ENCODE peak calls at places on chromosomes 12 and 14, in five cellular contexts. N, D, R, E and L are unnamed samples.

GRCh38 chr14:85565862-85566296 is 35.9 kb downstream of the FLRT2 start:
- DNase-seq in D (no peak), E (peak), R (peak), N (peak), L (peak)

GRCh38 chr12:6899837-6900519 is 4.6 kb upstream of the LRRC23 start:
- DNase-seq in E (peak), D (no peak), N (peak), R (peak), L (no peak)

GRCh38 chr12:18355429-18355828 is 94.1 kb downstream of the PIK3C2G start:
- DNase-seq in N (no peak), R (no peak), D (no peak), E (no peak), L (no peak)

GRCh38 chr14:58177125-58177524 is 22.8 kb upstream of the ACTR10 start:
- DNase-seq in D (no peak), N (no peak), E (no peak), R (no peak), L (no peak)

GRCh38 chr12:130204441-130204840 is 42.2 kb downstream of the FZD10 start:
- DNase-seq in E (no peak), N (no peak), D (no peak), R (no peak), L (no peak)

GRCh38 chr14:102212845-102213244 is 73.1 kb downstream of the WDR20 start:
- DNase-seq in D (no peak), N (no peak), R (no peak), E (no peak), L (no peak)

GRCh38 chr14:61536661-61537566 is 158.4 kb upstream of the HIF1A start:
- DNase-seq in E (no peak), D (no peak), N (no peak), R (no peak), L (no peak)

GRCh38 chr14:40004871-40005503 is 572.8 kb upstream of the FBXO33 start:
- DNase-seq in R (no peak), N (no peak), D (no peak), E (no peak), L (no peak)

GRCh38 chr12:65968889-65969509 is 144.7 kb downstream of the HMGA2 start:
- DNase-seq in E (peak), N (no peak), R (no peak), D (no peak), L (no peak)

GRCh38 chr12:109277899-109278762 is 31.0 kb downstream of the FOXN4 start:
- DNase-seq in D (peak), R (no peak), N (peak), E (no peak), L (peak)

GRCh38 chr12:104494137-104494815 is 37.5 kb downstream of the CHST11 start:
- DNase-seq in E (peak), R (no peak), N (peak), D (no peak), L (peak)

GRCh38 chr14:71238835-71239234 is 331.6 kb downstream of the PCNX1 start:
- DNase-seq in E (no peak), D (no peak), R (no peak), N (no peak), L (no peak)

GRCh38 chr14:85528080-85528881 is 1.7 kb upstream of the FLRT2 start:
- DNase-seq in R (peak), E (peak), N (peak), D (no peak), L (peak)

GRCh38 chr14:40053396-40053795 is 621.2 kb upstream of the FBXO33 start:
- DNase-seq in E (no peak), D (no peak), R (no peak), N (no peak), L (no peak)

GRCh38 chr12:102522768-102523167 is 42.4 kb upstream of the IGF1 start:
- DNase-seq in E (no peak), N (no peak), R (no peak), D (no peak), L (no peak)

GRCh38 chr12:6165418-6165817 is 34.8 kb upstream of the CD9 start:
- DNase-seq in R (peak), E (no peak), N (no peak), D (no peak), L (peak)

GRCh38 chr14:77598366-77599050 is 17.9 kb downstream of the SPTLC2 start:
- DNase-seq in E (no peak), N (no peak), D (no peak), R (no peak), L (no peak)

GRCh38 chr12:59031313-59031712 is 111.0 kb upstream of the LRIG3 start:
- DNase-seq in D (no peak), N (no peak), R (no peak), E (no peak), L (no peak)

GRCh38 chr14:64721391-64721791 is 17.2 kb downstream of the PLEKHG3 start:
- DNase-seq in D (no peak), N (peak), E (peak), R (peak), L (peak)

GRCh38 chr12:32303171-32303570 is 96.2 kb upstream of the FGD4 start:
- DNase-seq in N (no peak), D (no peak), R (no peak), E (no peak), L (peak)

GRCh38 chr12:119178544-119179334 is at the start of gene HSPB8:
- DNase-seq in D (peak), N (peak), E (peak), R (peak), L (peak)

GRCh38 chr14:61609143-61609851 is 86.0 kb upstream of the HIF1A start:
- DNase-seq in R (peak), E (peak), D (no peak), N (no peak), L (peak)

GRCh38 chr14:61950340-61950739 is 188.1 kb downstream of the SNAPC1 start:
- DNase-seq in N (no peak), D (no peak), R (no peak), E (no peak), L (no peak)

GRCh38 chr12:48542300-48542928 is 17.0 kb downstream of the OR8S1 start:
- DNase-seq in E (no peak), R (peak), N (peak), D (no peak), L (peak)

GRCh38 chr12:64813733-64814132 is 10.7 kb upstream of the TBC1D30 start:
- DNase-seq in E (no peak), N (no peak), R (no peak), D (no peak), L (no peak)

GRCh38 chr12:46131729-46132128 is 137.1 kb downstream of the SLC38A1 start:
- DNase-seq in N (no peak), E (no peak), R (no peak), D (no peak), L (peak)

GRCh38 chr12:9049520-9050133 is 60.3 kb downstream of the KLRG1 start:
- DNase-seq in E (peak), R (peak), D (peak), N (peak), L (peak)

GRCh38 chr12:27505771-27506170 is 18.2 kb upstream of the PPFIBP1 start:
- DNase-seq in D (no peak), E (peak), N (no peak), R (no peak), L (no peak)

GRCh38 chr12:93839076-93839475 is 161.9 kb downstream of the CRADD start:
- DNase-seq in E (no peak), D (no peak), R (no peak), N (no peak), L (no peak)

GRCh38 chr12:20194171-20194570 is 174.2 kb upstream of the PDE3A start:
- DNase-seq in R (peak), D (no peak), N (peak), E (peak), L (peak)

GRCh38 chr12:124509676-124510300 is 57.6 kb downstream of the NCOR2 start:
- DNase-seq in R (peak), N (peak), D (no peak), E (peak), L (peak)

GRCh38 chr12:124506832-124507153 is 60.6 kb downstream of the NCOR2 start:
- DNase-seq in N (no peak), D (no peak), R (no peak), E (no peak), L (no peak)

GRCh38 chr12:124509300-124509675 is 58.1 kb downstream of the NCOR2 start:
- DNase-seq in R (no peak), D (no peak), E (no peak), N (no peak), L (no peak)

GRCh38 chr12:124507188-124508109 is 60.0 kb downstream of the NCOR2 start:
- DNase-seq in N (peak), E (peak), R (peak), D (no peak), L (peak)

GRCh38 chr12:124508323-124509096 is 58.9 kb downstream of the NCOR2 start:
- DNase-seq in E (no peak), D (no peak), R (peak), N (peak), L (no peak)
- TF ChIP-seq CTCF in E (peak), D (no peak), R (no peak), N (no peak), L (no peak)

GRCh38 chr14:29926228-29926627 is 1.4 kb downstream of the PRKD1 start:
- DNase-seq in N (no peak), E (no peak), R (no peak), D (no peak), L (no peak)
- H3K4me3 ChIP-seq in N (peak), E (peak), R (peak), D (peak), L (peak)

DNA sequence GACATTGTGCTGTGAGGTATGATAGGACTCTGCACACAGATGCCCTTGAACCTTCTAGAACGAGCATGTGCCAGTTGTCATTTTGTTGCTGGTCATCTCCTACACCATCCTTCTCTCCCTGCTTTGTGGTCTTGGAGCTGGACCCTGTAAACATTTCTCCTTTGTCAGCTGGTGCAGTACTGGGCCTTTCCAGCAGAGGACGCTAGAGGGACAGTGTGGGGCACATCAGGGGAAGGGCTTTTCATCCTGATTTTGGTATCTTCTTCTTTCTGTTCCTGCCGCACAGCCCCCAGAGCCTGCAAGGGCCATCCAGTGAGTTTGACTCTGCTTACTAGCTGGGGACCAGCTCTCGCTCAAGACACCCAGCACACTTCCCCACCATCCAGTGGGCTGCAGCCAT is 484.6 kb downstream of the AACS start:
- DNase-seq in D (no peak), N (no peak), E (no peak), R (no peak), L (no peak)
- TF ChIP-seq CTCF in D (peak), N (peak), E (peak), R (peak), L (peak)

GRCh38 chr14:60163741-60164140 is 1.5 kb downstream of the DHRS7 start:
- DNase-seq in N (no peak), R (no peak), D (no peak), E (no peak), L (no peak)
- H3K4me3 ChIP-seq in N (peak), R (peak), D (peak), E (peak), L (peak)

GRCh38 chr12:57107456-57107855 is 3.7 kb downstream of the STAT6 start:
- DNase-seq in E (no peak), D (no peak), N (peak), R (no peak), L (no peak)

GRCh38 chr12:57109207-57110160 is 1.7 kb downstream of the STAT6 start:
- DNase-seq in D (no peak), R (no peak), E (no peak), N (no peak), L (no peak)

GRCh38 chr12:57111046-57111698 is at the start of gene STAT6:
- DNase-seq in R (peak), D (no peak), N (peak), E (peak), L (peak)

GRCh38 chr12:57112492-57113294 is 1.5 kb upstream of the STAT6 start:
- DNase-seq in R (no peak), N (no peak), E (no peak), D (no peak), L (no peak)

GRCh38 chr12:57110189-57111045 is 745 bp downstream of the STAT6 start:
- DNase-seq in R (no peak), D (no peak), E (no peak), N (peak), L (no peak)
- TF ChIP-seq CTCF in R (no peak), D (no peak), E (no peak), N (no peak), L (peak)

GRCh38 chr14:91417983-91418386 is 365 bp upstream of the CCDC88C start:
- DNase-seq in E (no peak), N (no peak), D (no peak), R (no peak), L (no peak)
- H3K4me3 ChIP-seq in E (no peak), N (no peak), D (no peak), R (peak), L (no peak)